ENCODE peak calls at places on chromosomes 6 and 20, in ten cellular contexts. One of them, this sample, is unnamed.

GRCh38 chr6:127328043-127328442 is 15.4 kb downstream of the ECHDC1 start:
- DNase-seq in ELR: peak; percentile 80
- DNase-seq in activated CD4-positive, alpha-beta T cell treated with anti-CD3 and anti-CD28 coated beads, Interleukin-2, amount 10 ng/mL, durations not matched to agents 7 days and 5 days: no peak
- DNase-seq in cerebellar nuclear complex: no peak
- DNase-seq in naive thymus-derived CD4-positive, alpha-beta T cell: no peak
- DNase-seq in GF-D8: no peak
- DNase-seq in neural progenitor cell: no peak
- DNase-seq in OCI-LY7: no peak
- DNase-seq in AG10803: peak; percentile 11
- DNase-seq in GM12878: no peak
- DNase-seq in this sample: no peak

GRCh38 chr6:2853766-2854393 is 12.2 kb upstream of the SERPINB1 start:
- DNase-seq in ELR: peak; percentile 96
- DNase-seq in activated CD4-positive, alpha-beta T cell treated with anti-CD3 and anti-CD28 coated beads, Interleukin-2, amount 10 ng/mL, durations not matched to agents 7 days and 5 days: peak; percentile 58
- DNase-seq in cerebellar nuclear complex: no peak
- DNase-seq in naive thymus-derived CD4-positive, alpha-beta T cell: peak; percentile 40
- DNase-seq in GF-D8: peak; percentile 64
- DNase-seq in neural progenitor cell: peak; percentile 31
- DNase-seq in OCI-LY7: peak; percentile 70
- DNase-seq in AG10803: peak; percentile 82
- DNase-seq in GM12878: peak; percentile 79
- DNase-seq in this sample: peak; percentile 76

GRCh38 chr6:133804263-133804662 is 84.7 kb upstream of the TCF21 start:
- DNase-seq in ELR: peak; percentile 1
- DNase-seq in activated CD4-positive, alpha-beta T cell treated with anti-CD3 and anti-CD28 coated beads, Interleukin-2, amount 10 ng/mL, durations not matched to agents 7 days and 5 days: no peak
- DNase-seq in cerebellar nuclear complex: no peak
- DNase-seq in naive thymus-derived CD4-positive, alpha-beta T cell: no peak
- DNase-seq in GF-D8: peak; percentile 15
- DNase-seq in neural progenitor cell: no peak
- DNase-seq in OCI-LY7: no peak
- DNase-seq in AG10803: peak; percentile 44
- DNase-seq in GM12878: no peak
- DNase-seq in this sample: no peak

GRCh38 chr6:29376003-29376402 is 912 bp upstream of the OR12D3 start:
- DNase-seq in ELR: peak; percentile 59
- DNase-seq in activated CD4-positive, alpha-beta T cell treated with anti-CD3 and anti-CD28 coated beads, Interleukin-2, amount 10 ng/mL, durations not matched to agents 7 days and 5 days: no peak
- DNase-seq in cerebellar nuclear complex: no peak
- DNase-seq in naive thymus-derived CD4-positive, alpha-beta T cell: no peak
- DNase-seq in GF-D8: no peak
- DNase-seq in neural progenitor cell: no peak
- DNase-seq in OCI-LY7: no peak
- DNase-seq in AG10803: no peak
- DNase-seq in GM12878: no peak
- DNase-seq in this sample: no peak

GRCh38 chr20:18101125-18101820 is 36.4 kb upstream of the KAT14 start:
- DNase-seq in ELR: no peak
- DNase-seq in activated CD4-positive, alpha-beta T cell treated with anti-CD3 and anti-CD28 coated beads, Interleukin-2, amount 10 ng/mL, durations not matched to agents 7 days and 5 days: no peak
- DNase-seq in cerebellar nuclear complex: no peak
- DNase-seq in naive thymus-derived CD4-positive, alpha-beta T cell: no peak
- DNase-seq in GF-D8: no peak
- DNase-seq in neural progenitor cell: peak; percentile 16
- DNase-seq in OCI-LY7: no peak
- DNase-seq in AG10803: no peak
- DNase-seq in GM12878: no peak
- DNase-seq in this sample: no peak

GRCh38 chr6:36350681-36351091 is 14.0 kb upstream of the BNIP5 start:
- DNase-seq in ELR: peak; percentile 46
- DNase-seq in activated CD4-positive, alpha-beta T cell treated with anti-CD3 and anti-CD28 coated beads, Interleukin-2, amount 10 ng/mL, durations not matched to agents 7 days and 5 days: no peak
- DNase-seq in cerebellar nuclear complex: no peak
- DNase-seq in naive thymus-derived CD4-positive, alpha-beta T cell: no peak
- DNase-seq in GF-D8: no peak
- DNase-seq in neural progenitor cell: no peak
- DNase-seq in OCI-LY7: no peak
- DNase-seq in AG10803: peak; percentile 70
- DNase-seq in GM12878: no peak
- DNase-seq in this sample: no peak

GRCh38 chr20:19616620-19617019 is 141.4 kb upstream of the RIN2 start:
- DNase-seq in ELR: no peak
- DNase-seq in activated CD4-positive, alpha-beta T cell treated with anti-CD3 and anti-CD28 coated beads, Interleukin-2, amount 10 ng/mL, durations not matched to agents 7 days and 5 days: no peak
- DNase-seq in cerebellar nuclear complex: no peak
- DNase-seq in naive thymus-derived CD4-positive, alpha-beta T cell: no peak
- DNase-seq in GF-D8: no peak
- DNase-seq in neural progenitor cell: no peak
- DNase-seq in OCI-LY7: no peak
- DNase-seq in AG10803: no peak
- DNase-seq in GM12878: no peak
- DNase-seq in this sample: no peak

GRCh38 chr6:86537311-86537861 is 399.9 kb upstream of the HTR1E start:
- DNase-seq in ELR: no peak
- DNase-seq in activated CD4-positive, alpha-beta T cell treated with anti-CD3 and anti-CD28 coated beads, Interleukin-2, amount 10 ng/mL, durations not matched to agents 7 days and 5 days: no peak
- DNase-seq in cerebellar nuclear complex: no peak
- DNase-seq in naive thymus-derived CD4-positive, alpha-beta T cell: no peak
- DNase-seq in GF-D8: no peak
- DNase-seq in neural progenitor cell: no peak
- DNase-seq in OCI-LY7: no peak
- DNase-seq in AG10803: no peak
- DNase-seq in GM12878: no peak
- DNase-seq in this sample: no peak

GRCh38 chr6:112846711-112847110 is 499.6 kb downstream of the RFPL4B start:
- DNase-seq in ELR: no peak
- DNase-seq in activated CD4-positive, alpha-beta T cell treated with anti-CD3 and anti-CD28 coated beads, Interleukin-2, amount 10 ng/mL, durations not matched to agents 7 days and 5 days: no peak
- DNase-seq in cerebellar nuclear complex: no peak
- DNase-seq in naive thymus-derived CD4-positive, alpha-beta T cell: no peak
- DNase-seq in GF-D8: no peak
- DNase-seq in neural progenitor cell: no peak
- DNase-seq in OCI-LY7: no peak
- DNase-seq in AG10803: peak; percentile 6
- DNase-seq in GM12878: no peak
- DNase-seq in this sample: no peak

GRCh38 chr20:667351-668034 is 8.1 kb downstream of the SCRT2 start:
- DNase-seq in ELR: peak; percentile 61
- DNase-seq in activated CD4-positive, alpha-beta T cell treated with anti-CD3 and anti-CD28 coated beads, Interleukin-2, amount 10 ng/mL, durations not matched to agents 7 days and 5 days: peak; percentile 66
- DNase-seq in cerebellar nuclear complex: no peak
- DNase-seq in naive thymus-derived CD4-positive, alpha-beta T cell: no peak
- DNase-seq in GF-D8: no peak
- DNase-seq in neural progenitor cell: peak; percentile 80
- DNase-seq in OCI-LY7: peak; percentile 55
- DNase-seq in AG10803: no peak
- DNase-seq in GM12878: no peak
- DNase-seq in this sample: no peak

GRCh38 chr6:133756046-133756445 is 132.9 kb upstream of the TCF21 start:
- DNase-seq in ELR: no peak
- DNase-seq in activated CD4-positive, alpha-beta T cell treated with anti-CD3 and anti-CD28 coated beads, Interleukin-2, amount 10 ng/mL, durations not matched to agents 7 days and 5 days: no peak
- DNase-seq in cerebellar nuclear complex: no peak
- DNase-seq in naive thymus-derived CD4-positive, alpha-beta T cell: no peak
- DNase-seq in GF-D8: no peak
- DNase-seq in neural progenitor cell: no peak
- DNase-seq in OCI-LY7: no peak
- DNase-seq in AG10803: peak; percentile 63
- DNase-seq in GM12878: no peak
- DNase-seq in this sample: no peak

GRCh38 chr6:101783287-101783686 is 389.8 kb downstream of the GRIK2 start:
- DNase-seq in ELR: no peak
- DNase-seq in activated CD4-positive, alpha-beta T cell treated with anti-CD3 and anti-CD28 coated beads, Interleukin-2, amount 10 ng/mL, durations not matched to agents 7 days and 5 days: no peak
- DNase-seq in cerebellar nuclear complex: no peak
- DNase-seq in naive thymus-derived CD4-positive, alpha-beta T cell: no peak
- DNase-seq in GF-D8: no peak
- DNase-seq in neural progenitor cell: no peak
- DNase-seq in OCI-LY7: no peak
- DNase-seq in AG10803: no peak
- DNase-seq in GM12878: no peak
- DNase-seq in this sample: no peak

GRCh38 chr20:19392344-19393140 is 180.1 kb downstream of the SLC24A3 start:
- DNase-seq in ELR: no peak
- DNase-seq in activated CD4-positive, alpha-beta T cell treated with anti-CD3 and anti-CD28 coated beads, Interleukin-2, amount 10 ng/mL, durations not matched to agents 7 days and 5 days: no peak
- DNase-seq in cerebellar nuclear complex: no peak
- DNase-seq in naive thymus-derived CD4-positive, alpha-beta T cell: no peak
- DNase-seq in GF-D8: no peak
- DNase-seq in neural progenitor cell: no peak
- DNase-seq in OCI-LY7: no peak
- DNase-seq in AG10803: no peak
- DNase-seq in GM12878: no peak
- DNase-seq in this sample: no peak

GRCh38 chr6:145963216-145964068 is 716 bp downstream of the SHPRH start:
- DNase-seq in ELR: peak; percentile 70
- DNase-seq in activated CD4-positive, alpha-beta T cell treated with anti-CD3 and anti-CD28 coated beads, Interleukin-2, amount 10 ng/mL, durations not matched to agents 7 days and 5 days: peak; percentile 35
- DNase-seq in cerebellar nuclear complex: no peak
- DNase-seq in naive thymus-derived CD4-positive, alpha-beta T cell: peak; percentile 39
- DNase-seq in GF-D8: no peak
- DNase-seq in neural progenitor cell: peak; percentile 78
- DNase-seq in OCI-LY7: peak; percentile 65
- DNase-seq in AG10803: peak; percentile 48
- DNase-seq in GM12878: peak; percentile 8
- DNase-seq in this sample: peak; percentile 23

GRCh38 chr6:88666906-88667305 is 296.5 kb downstream of the RNGTT start:
- DNase-seq in ELR: peak; percentile 4
- DNase-seq in activated CD4-positive, alpha-beta T cell treated with anti-CD3 and anti-CD28 coated beads, Interleukin-2, amount 10 ng/mL, durations not matched to agents 7 days and 5 days: no peak
- DNase-seq in cerebellar nuclear complex: no peak
- DNase-seq in naive thymus-derived CD4-positive, alpha-beta T cell: no peak
- DNase-seq in GF-D8: no peak
- DNase-seq in neural progenitor cell: no peak
- DNase-seq in OCI-LY7: no peak
- DNase-seq in AG10803: no peak
- DNase-seq in GM12878: no peak
- DNase-seq in this sample: no peak

GRCh38 chr6:489762-490161 is 98.2 kb downstream of the IRF4 start:
- DNase-seq in ELR: no peak
- DNase-seq in activated CD4-positive, alpha-beta T cell treated with anti-CD3 and anti-CD28 coated beads, Interleukin-2, amount 10 ng/mL, durations not matched to agents 7 days and 5 days: no peak
- DNase-seq in cerebellar nuclear complex: no peak
- DNase-seq in naive thymus-derived CD4-positive, alpha-beta T cell: no peak
- DNase-seq in GF-D8: no peak
- DNase-seq in neural progenitor cell: no peak
- DNase-seq in OCI-LY7: no peak
- DNase-seq in AG10803: no peak
- DNase-seq in GM12878: no peak
- DNase-seq in this sample: no peak

GRCh38 chr20:58011106-58011946 is 217.1 kb downstream of the ANKRD60 start:
- DNase-seq in ELR: no peak
- DNase-seq in activated CD4-positive, alpha-beta T cell treated with anti-CD3 and anti-CD28 coated beads, Interleukin-2, amount 10 ng/mL, durations not matched to agents 7 days and 5 days: no peak
- DNase-seq in cerebellar nuclear complex: no peak
- DNase-seq in naive thymus-derived CD4-positive, alpha-beta T cell: no peak
- DNase-seq in GF-D8: no peak
- DNase-seq in neural progenitor cell: no peak
- DNase-seq in OCI-LY7: no peak
- DNase-seq in AG10803: no peak
- DNase-seq in GM12878: no peak
- DNase-seq in this sample: no peak

GRCh38 chr20:24966317-24967012 is 17.4 kb downstream of the CST7 start:
- DNase-seq in ELR: no peak
- DNase-seq in activated CD4-positive, alpha-beta T cell treated with anti-CD3 and anti-CD28 coated beads, Interleukin-2, amount 10 ng/mL, durations not matched to agents 7 days and 5 days: no peak
- DNase-seq in cerebellar nuclear complex: no peak
- DNase-seq in naive thymus-derived CD4-positive, alpha-beta T cell: no peak
- DNase-seq in GF-D8: no peak
- DNase-seq in neural progenitor cell: no peak
- DNase-seq in OCI-LY7: no peak
- DNase-seq in AG10803: no peak
- DNase-seq in GM12878: no peak
- DNase-seq in this sample: no peak

GRCh38 chr6:31878222-31878621 is 575 bp downstream of the SLC44A4 start:
- DNase-seq in ELR: no peak
- DNase-seq in activated CD4-positive, alpha-beta T cell treated with anti-CD3 and anti-CD28 coated beads, Interleukin-2, amount 10 ng/mL, durations not matched to agents 7 days and 5 days: no peak
- DNase-seq in cerebellar nuclear complex: no peak
- DNase-seq in naive thymus-derived CD4-positive, alpha-beta T cell: no peak
- DNase-seq in GF-D8: no peak
- DNase-seq in neural progenitor cell: no peak
- DNase-seq in OCI-LY7: no peak
- DNase-seq in AG10803: no peak
- DNase-seq in GM12878: no peak
- DNase-seq in this sample: no peak

GRCh38 chr6:74891358-74891811 is 314.5 kb downstream of the COL12A1 start:
- DNase-seq in ELR: no peak
- DNase-seq in activated CD4-positive, alpha-beta T cell treated with anti-CD3 and anti-CD28 coated beads, Interleukin-2, amount 10 ng/mL, durations not matched to agents 7 days and 5 days: no peak
- DNase-seq in cerebellar nuclear complex: no peak
- DNase-seq in naive thymus-derived CD4-positive, alpha-beta T cell: no peak
- DNase-seq in GF-D8: no peak
- DNase-seq in neural progenitor cell: no peak
- DNase-seq in OCI-LY7: no peak
- DNase-seq in AG10803: peak; percentile 89
- DNase-seq in GM12878: no peak
- DNase-seq in this sample: no peak

GRCh38 chr6:169959129-169960002 is 207.9 kb downstream of the ERMARD start:
- DNase-seq in ELR: no peak
- DNase-seq in activated CD4-positive, alpha-beta T cell treated with anti-CD3 and anti-CD28 coated beads, Interleukin-2, amount 10 ng/mL, durations not matched to agents 7 days and 5 days: peak; percentile 32
- DNase-seq in cerebellar nuclear complex: no peak
- DNase-seq in naive thymus-derived CD4-positive, alpha-beta T cell: peak; percentile 65
- DNase-seq in GF-D8: no peak
- DNase-seq in neural progenitor cell: no peak
- DNase-seq in OCI-LY7: peak; percentile 95
- DNase-seq in AG10803: no peak
- DNase-seq in GM12878: no peak
- DNase-seq in this sample: peak; percentile 80

GRCh38 chr6:143060806-143061596 is at the start of gene AIG1:
- DNase-seq in ELR: peak; percentile 17
- DNase-seq in activated CD4-positive, alpha-beta T cell treated with anti-CD3 and anti-CD28 coated beads, Interleukin-2, amount 10 ng/mL, durations not matched to agents 7 days and 5 days: peak; percentile 73
- DNase-seq in cerebellar nuclear complex: no peak
- DNase-seq in naive thymus-derived CD4-positive, alpha-beta T cell: peak; percentile 76
- DNase-seq in GF-D8: no peak
- DNase-seq in neural progenitor cell: peak; percentile 85
- DNase-seq in OCI-LY7: no peak
- DNase-seq in AG10803: no peak
- DNase-seq in GM12878: no peak
- DNase-seq in this sample: peak; percentile 82

GRCh38 chr6:45473121-45473967 is 95.6 kb upstream of the SUPT3H start:
- DNase-seq in ELR: no peak
- DNase-seq in activated CD4-positive, alpha-beta T cell treated with anti-CD3 and anti-CD28 coated beads, Interleukin-2, amount 10 ng/mL, durations not matched to agents 7 days and 5 days: no peak
- DNase-seq in cerebellar nuclear complex: no peak
- DNase-seq in naive thymus-derived CD4-positive, alpha-beta T cell: no peak
- DNase-seq in GF-D8: no peak
- DNase-seq in neural progenitor cell: no peak
- DNase-seq in OCI-LY7: no peak
- DNase-seq in AG10803: no peak
- DNase-seq in GM12878: no peak
- DNase-seq in this sample: no peak

GRCh38 chr6:107075951-107076381 is 39.3 kb downstream of the BEND3 start:
- DNase-seq in ELR: no peak
- DNase-seq in activated CD4-positive, alpha-beta T cell treated with anti-CD3 and anti-CD28 coated beads, Interleukin-2, amount 10 ng/mL, durations not matched to agents 7 days and 5 days: no peak
- DNase-seq in cerebellar nuclear complex: no peak
- DNase-seq in naive thymus-derived CD4-positive, alpha-beta T cell: no peak
- DNase-seq in GF-D8: no peak
- DNase-seq in neural progenitor cell: no peak
- DNase-seq in OCI-LY7: peak; percentile 46
- DNase-seq in AG10803: peak; percentile 81
- DNase-seq in GM12878: no peak
- DNase-seq in this sample: no peak

GRCh38 chr6:31070711-31071197 is 41.6 kb downstream of the C6orf15 start:
- DNase-seq in ELR: peak; percentile 81
- DNase-seq in activated CD4-positive, alpha-beta T cell treated with anti-CD3 and anti-CD28 coated beads, Interleukin-2, amount 10 ng/mL, durations not matched to agents 7 days and 5 days: no peak
- DNase-seq in cerebellar nuclear complex: no peak
- DNase-seq in naive thymus-derived CD4-positive, alpha-beta T cell: no peak
- DNase-seq in GF-D8: no peak
- DNase-seq in neural progenitor cell: peak; percentile 89
- DNase-seq in OCI-LY7: peak; percentile 42
- DNase-seq in AG10803: peak; percentile 82
- DNase-seq in GM12878: no peak
- DNase-seq in this sample: no peak

GRCh38 chr6:161215876-161216615 is 57.8 kb downstream of the AGPAT4 start:
- DNase-seq in ELR: no peak
- DNase-seq in activated CD4-positive, alpha-beta T cell treated with anti-CD3 and anti-CD28 coated beads, Interleukin-2, amount 10 ng/mL, durations not matched to agents 7 days and 5 days: no peak
- DNase-seq in cerebellar nuclear complex: no peak
- DNase-seq in naive thymus-derived CD4-positive, alpha-beta T cell: no peak
- DNase-seq in GF-D8: no peak
- DNase-seq in neural progenitor cell: no peak
- DNase-seq in OCI-LY7: no peak
- DNase-seq in AG10803: no peak
- DNase-seq in GM12878: no peak
- DNase-seq in this sample: no peak

GRCh38 chr6:55524441-55524840 is 54.6 kb downstream of the HMGCLL1 start:
- DNase-seq in ELR: no peak
- DNase-seq in activated CD4-positive, alpha-beta T cell treated with anti-CD3 and anti-CD28 coated beads, Interleukin-2, amount 10 ng/mL, durations not matched to agents 7 days and 5 days: no peak
- DNase-seq in cerebellar nuclear complex: no peak
- DNase-seq in naive thymus-derived CD4-positive, alpha-beta T cell: no peak
- DNase-seq in GF-D8: no peak
- DNase-seq in neural progenitor cell: no peak
- DNase-seq in OCI-LY7: no peak
- DNase-seq in AG10803: no peak
- DNase-seq in GM12878: no peak
- DNase-seq in this sample: no peak

GRCh38 chr20:54668271-54669053 is 193.1 kb downstream of the DOK5 start:
- DNase-seq in ELR: peak; percentile 21
- DNase-seq in activated CD4-positive, alpha-beta T cell treated with anti-CD3 and anti-CD28 coated beads, Interleukin-2, amount 10 ng/mL, durations not matched to agents 7 days and 5 days: peak; percentile 22
- DNase-seq in cerebellar nuclear complex: no peak
- DNase-seq in naive thymus-derived CD4-positive, alpha-beta T cell: peak; percentile 8
- DNase-seq in GF-D8: no peak
- DNase-seq in neural progenitor cell: peak; percentile 60
- DNase-seq in OCI-LY7: peak; percentile 15
- DNase-seq in AG10803: peak; percentile 8
- DNase-seq in GM12878: no peak
- DNase-seq in this sample: peak; percentile 32